ENCODE peak calls at places on chromosomes 13 and 19, in six cellular contexts. X is Panc1, U is brain microvascular endothelial cell, Q is left lung, D is right atrium auricular region, R is fibroblast of lung. Z is an unnamed sample. For H3K27me3, the result is how much of the 10 kb centered on the place peaks cover.

GRCh38 chr19:41161903-41162302 is 31.1 kb upstream of the CYP2S1 start:
- DNase-seq in R (no peak), X (no peak), D (no peak), U (no peak), Q (no peak), Z (no peak)

GRCh38 chr19:27974082-27974513 is 1238.9 kb downstream of the UQCRFS1 start:
- DNase-seq in X (no peak), R (no peak), U (peak), D (no peak), Q (no peak), Z (no peak)

GRCh38 chr13:25691654-25692053 is 319.9 kb downstream of the ATP8A2 start:
- DNase-seq in U (no peak), R (no peak), Q (no peak), X (no peak), D (no peak), Z (no peak)

GRCh38 chr19:17234911-17235617 is 9.0 kb downstream of the OCEL1 start:
- DNase-seq in X (no peak), D (peak), R (peak), Q (peak), U (peak), Z (no peak)

GRCh38 chr13:41458187-41458938 is 1.0 kb downstream of the RGCC start:
- DNase-seq in U (no peak), R (peak), X (no peak), Q (peak), D (no peak), Z (peak)

GRCh38 chr13:96052655-96053002 is 572 bp downstream of the UGGT2 start:
- DNase-seq in R (peak), D (no peak), X (no peak), U (peak), Q (no peak), Z (no peak)

GRCh38 chr13:110897024-110897423 is 17.8 kb downstream of the ANKRD10 start:
- DNase-seq in Q (no peak), X (no peak), R (no peak), U (no peak), D (no peak), Z (no peak)

GRCh38 chr19:17541184-17541759 is 14.2 kb upstream of the COLGALT1 start:
- DNase-seq in R (no peak), D (no peak), U (no peak), X (no peak), Q (no peak), Z (no peak)

GRCh38 chr13:51843529-51843928 is 1.4 kb downstream of the TMEM272 start:
- DNase-seq in D (no peak), X (no peak), Q (no peak), U (no peak), R (no peak), Z (no peak)

GRCh38 chr19:8610041-8610927 is at the start of gene ADAMTS10:
- DNase-seq in D (no peak), R (peak), X (no peak), Q (peak), U (peak), Z (no peak)

GRCh38 chr19:47273313-47274070 is 1.2 kb upstream of the INAFM1 start:
- DNase-seq in U (peak), Q (peak), D (peak), X (no peak), R (peak), Z (peak)

GRCh38 chr13:28128030-28128429 is 10.3 kb upstream of the PAN3 start:
- DNase-seq in X (no peak), R (no peak), Q (no peak), U (no peak), D (no peak), Z (no peak)

GRCh38 chr13:90445179-90445578 is 902.3 kb upstream of the MIR17HG start:
- DNase-seq in X (no peak), D (no peak), U (peak), R (peak), Q (no peak), Z (no peak)

GRCh38 chr19:58386166-58386575 is 898 bp upstream of the RPS5 start:
- DNase-seq in R (no peak), D (no peak), X (no peak), U (no peak), Q (no peak), Z (no peak)

GRCh38 chr19:54154603-54155345 is 4.7 kb downstream of the LENG1 start:
- DNase-seq in X (no peak), U (no peak), R (no peak), D (no peak), Q (no peak), Z (no peak)

GRCh38 chr13:109836629-109837607 is 50.5 kb upstream of the IRS2 start:
- DNase-seq in Q (no peak), U (no peak), X (no peak), R (no peak), D (no peak), Z (no peak)

GRCh38 chr19:6161271-6161850 is 25.9 kb downstream of the ACSBG2 start:
- DNase-seq in D (peak), X (no peak), Q (no peak), R (no peak), U (no peak), Z (peak)

GRCh38 chr19:10878253-10878652 is 6.9 kb downstream of the CARM1 start:
- DNase-seq in X (no peak), U (no peak), D (no peak), Q (no peak), R (no peak), Z (no peak)

DNA sequence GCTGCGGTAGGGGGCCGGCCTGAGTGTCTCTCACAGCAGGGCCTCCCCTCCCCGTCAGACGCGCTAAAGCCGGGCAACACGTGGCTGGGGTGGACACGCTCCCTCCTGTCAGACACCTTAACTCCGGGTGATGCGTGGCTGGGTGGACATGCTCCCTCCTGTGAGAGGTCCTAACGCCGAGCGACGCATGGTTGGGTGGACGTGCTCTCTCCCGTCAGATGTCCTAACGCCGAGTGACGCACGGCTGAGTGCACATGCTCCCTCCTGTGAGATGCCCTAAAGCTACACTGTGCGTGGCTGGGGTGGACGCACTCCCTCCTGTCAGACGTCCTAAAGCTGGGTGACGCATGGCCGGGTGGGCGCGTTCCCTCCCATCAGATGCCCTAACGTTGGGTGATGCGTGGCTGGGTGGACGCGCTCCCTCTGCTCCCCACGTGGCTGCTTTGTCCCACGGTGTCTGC is 126.1 kb upstream of the MCF2L start:
- DNase-seq in X (no peak), Q (no peak), D (no peak), U (no peak), R (no peak), Z (no peak)
- H3K4me3 ChIP-seq in X (no peak), Q (no peak), D (no peak), U (no peak), R (no peak), Z (no peak)

GRCh38 chr19:31140717-31141116 is 208.5 kb downstream of the TSHZ3 start:
- DNase-seq in D (no peak), R (no peak), Q (no peak), U (peak), X (no peak), Z (no peak)

GRCh38 chr19:31141301-31141700 is 207.9 kb downstream of the TSHZ3 start:
- DNase-seq in U (no peak), R (no peak), D (no peak), X (no peak), Q (no peak), Z (no peak)

GRCh38 chr19:31139871-31140505 is 209.2 kb downstream of the TSHZ3 start:
- DNase-seq in D (no peak), X (no peak), U (peak), R (peak), Q (no peak), Z (no peak)

GRCh38 chr19:31135841-31136240 is 213.4 kb downstream of the TSHZ3 start:
- DNase-seq in D (no peak), X (no peak), R (no peak), U (peak), Q (no peak), Z (no peak)

DNA sequence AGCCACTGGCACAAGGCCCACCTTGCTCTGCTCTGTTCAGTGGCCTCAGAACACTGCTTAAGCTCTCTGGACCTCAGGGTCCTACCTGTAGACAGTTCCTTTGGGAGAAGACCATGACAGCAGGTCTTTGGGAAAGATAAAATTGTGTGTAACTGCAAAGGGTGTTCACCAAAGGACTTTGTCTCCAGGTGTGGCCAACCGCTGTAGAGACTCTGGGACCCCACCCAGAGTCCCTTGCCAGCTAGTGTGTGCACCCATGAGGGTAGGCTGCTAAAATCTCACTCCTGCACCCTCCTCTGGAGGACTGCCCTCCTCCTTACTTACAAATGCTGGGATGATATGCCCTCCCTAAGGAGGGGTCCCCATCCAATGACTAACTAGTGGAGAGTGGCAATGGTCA is 211.2 kb downstream of the TSHZ3 start:
- DNase-seq in X (no peak), Q (no peak), R (no peak), D (no peak), U (no peak), Z (no peak)
- H3K27me3 ChIP-seq in X (under half), Q (under half), R (under half), D (under half), U (under half), Z (under half)

GRCh38 chr19:36028313-36029041 is 4.2 kb downstream of the CLIP3 start:
- DNase-seq in U (no peak), Q (no peak), X (no peak), R (no peak), D (no peak), Z (no peak)

GRCh38 chr19:36027696-36028095 is 5.0 kb downstream of the CLIP3 start:
- DNase-seq in R (no peak), Q (no peak), U (no peak), X (no peak), D (no peak), Z (no peak)

GRCh38 chr19:36030264-36031148 is 2.2 kb downstream of the CLIP3 start:
- DNase-seq in Q (no peak), D (no peak), X (no peak), U (no peak), R (no peak), Z (no peak)

GRCh38 chr19:36031308-36031707 is 1.4 kb downstream of the CLIP3 start:
- DNase-seq in D (no peak), R (no peak), X (no peak), Q (no peak), U (no peak), Z (no peak)

GRCh38 chr19:36032251-36033104 is at the start of gene CLIP3:
- DNase-seq in Q (no peak), D (no peak), X (no peak), R (peak), U (peak), Z (no peak)
- H3K4me3 ChIP-seq in Q (peak), D (peak), X (peak), R (peak), U (peak), Z (peak)

GRCh38 chr19:18785179-18786124 is 5.7 kb downstream of the COMP start:
- DNase-seq in R (peak), X (no peak), U (peak), D (peak), Q (peak), Z (peak)
- H3K27me3 ChIP-seq in R (under half), X (under half), U (under half), D (under half), Q (half or more), Z (half or more)

DNA sequence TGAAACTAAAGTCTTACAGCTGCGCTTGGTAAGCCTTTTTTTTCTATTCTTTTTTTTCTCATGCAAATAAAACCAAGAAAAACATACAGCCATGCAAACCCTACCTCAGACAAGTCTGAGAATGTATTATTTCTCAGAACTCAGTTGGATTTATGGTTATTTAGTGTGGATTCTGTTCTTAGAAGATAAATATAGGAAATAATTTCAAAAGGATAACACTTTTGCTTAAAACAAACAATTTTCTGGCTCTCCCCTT is 40.7 kb upstream of the TNFSF11 start:
- DNase-seq in X (no peak), R (no peak), Q (no peak), D (no peak), U (no peak), Z (no peak)
- H3K4me3 ChIP-seq in X (no peak), R (no peak), Q (no peak), D (no peak), U (no peak), Z (no peak)